ENCODE peak calls at places on chromosomes 6 and 20, in six cellular contexts. M, N, D, T, L and W are unnamed samples.

GRCh38 chr6:128156315-128157111 is 255.7 kb upstream of the THEMIS start:
- DNase-seq in M (no peak), N (no peak), D (no peak), T (no peak), L (no peak), W (no peak)

GRCh38 chr20:57079016-57080005 is 187.1 kb downstream of the BMP7 start:
- DNase-seq in M (no peak), N (no peak), D (no peak), T (no peak), L (no peak), W (no peak)

GRCh38 chr6:13406051-13406477 is 77.7 kb upstream of the TBC1D7 start:
- DNase-seq in M (no peak), N (no peak), D (no peak), T (no peak), L (no peak), W (no peak)

GRCh38 chr6:121093928-121094327 is 240.4 kb downstream of the TBC1D32 start:
- DNase-seq in M (no peak), N (no peak), D (no peak), T (no peak), L (no peak), W (no peak)

GRCh38 chr20:54875307-54875706 is 399.9 kb downstream of the DOK5 start:
- DNase-seq in M (no peak), N (no peak), D (no peak), T (no peak), L (no peak), W (no peak)

GRCh38 chr6:14804001-14804401 is 441.9 kb upstream of the JARID2 start:
- DNase-seq in M (no peak), N (no peak), D (no peak), T (no peak), L (no peak), W (no peak)

GRCh38 chr6:116450769-116451740 is 10.1 kb upstream of the CALHM6 start:
- DNase-seq in M (no peak), N (no peak), D (no peak), T (no peak), L (no peak), W (no peak)

GRCh38 chr6:26363882-26364825 is 844 bp upstream of the BTN3A2 start:
- DNase-seq in M (no peak), N (no peak), D (no peak), T (no peak), L (no peak), W (no peak)

GRCh38 chr6:16700202-16700997 is 60.9 kb downstream of the ATXN1 start:
- DNase-seq in M (no peak), N (no peak), D (no peak), T (no peak), L (no peak), W (no peak)

GRCh38 chr20:59164681-59165388 is 1.2 kb downstream of the ZNF831 start:
- DNase-seq in M (no peak), N (no peak), D (no peak), T (no peak), L (no peak), W (no peak)

GRCh38 chr6:152273002-152273401 is 364.2 kb downstream of the SYNE1 start:
- DNase-seq in M (peak; percentile 15), N (no peak), D (peak; percentile 62), T (no peak), L (no peak), W (no peak)

GRCh38 chr20:23049201-23049932 is at the start of gene THBD:
- DNase-seq in M (peak; percentile 67), N (peak; percentile 93), D (peak; percentile 88), T (no peak), L (no peak), W (no peak)

GRCh38 chr20:5504061-5504739 is 187.4 kb upstream of the PROKR2 start:
- DNase-seq in M (no peak), N (peak; percentile 88), D (peak; percentile 36), T (no peak), L (no peak), W (no peak)

GRCh38 chr6:169858935-169859351 is 107.5 kb downstream of the ERMARD start:
- DNase-seq in M (no peak), N (no peak), D (no peak), T (no peak), L (no peak), W (no peak)

GRCh38 chr6:37547564-37548061 is 47.9 kb upstream of the CCDC167 start:
- DNase-seq in M (peak; percentile 41), N (no peak), D (no peak), T (no peak), L (no peak), W (no peak)

GRCh38 chr6:158060447-158061360 is 79.0 kb downstream of the SYNJ2 start:
- DNase-seq in M (peak; percentile 89), N (peak; percentile 85), D (peak; percentile 88), T (no peak), L (no peak), W (peak; percentile 61)

GRCh38 chr6:153140299-153140698 is 9.2 kb upstream of the RGS17 start:
- DNase-seq in M (no peak), N (no peak), D (no peak), T (no peak), L (no peak), W (no peak)

GRCh38 chr6:16654703-16655102 is 106.6 kb downstream of the ATXN1 start:
- DNase-seq in M (no peak), N (no peak), D (no peak), T (no peak), L (no peak), W (no peak)

GRCh38 chr6:158538741-158539140 is 21.1 kb upstream of the TMEM181 start:
- DNase-seq in M (no peak), N (no peak), D (no peak), T (no peak), L (no peak), W (no peak)

GRCh38 chr6:2656460-2657064 is 94.2 kb downstream of the MYLK4 start:
- DNase-seq in M (no peak), N (no peak), D (no peak), T (no peak), L (no peak), W (no peak)

GRCh38 chr6:3805448-3806123 is 43.6 kb upstream of the FAM50B start:
- DNase-seq in M (no peak), N (no peak), D (no peak), T (no peak), L (no peak), W (no peak)

GRCh38 chr20:63900373-63900772 is 5.4 kb downstream of the DNAJC5 start:
- DNase-seq in M (no peak), N (no peak), D (no peak), T (no peak), L (no peak), W (no peak)

GRCh38 chr20:21087862-21088540 is 18.2 kb downstream of the LINC00237 start:
- DNase-seq in M (no peak), N (no peak), D (no peak), T (no peak), L (no peak), W (no peak)

GRCh38 chr6:71123051-71123450 is 165.6 kb upstream of the OGFRL1 start:
- DNase-seq in M (no peak), N (no peak), D (no peak), T (no peak), L (no peak), W (no peak)

GRCh38 chr6:157086632-157087031 is 236.7 kb downstream of the TMEM242 start:
- DNase-seq in M (no peak), N (no peak), D (no peak), T (no peak), L (no peak), W (no peak)

GRCh38 chr6:37576336-37576737 is 76.6 kb upstream of the CCDC167 start:
- DNase-seq in M (peak; percentile 56), N (no peak), D (no peak), T (peak; percentile 85), L (peak; percentile 78), W (no peak)

GRCh38 chr20:35318502-35319157 is 26.4 kb upstream of the FAM83C start:
- DNase-seq in M (peak; percentile 89), N (no peak), D (peak; percentile 80), T (peak; percentile 89), L (peak; percentile 99), W (no peak)

DNA sequence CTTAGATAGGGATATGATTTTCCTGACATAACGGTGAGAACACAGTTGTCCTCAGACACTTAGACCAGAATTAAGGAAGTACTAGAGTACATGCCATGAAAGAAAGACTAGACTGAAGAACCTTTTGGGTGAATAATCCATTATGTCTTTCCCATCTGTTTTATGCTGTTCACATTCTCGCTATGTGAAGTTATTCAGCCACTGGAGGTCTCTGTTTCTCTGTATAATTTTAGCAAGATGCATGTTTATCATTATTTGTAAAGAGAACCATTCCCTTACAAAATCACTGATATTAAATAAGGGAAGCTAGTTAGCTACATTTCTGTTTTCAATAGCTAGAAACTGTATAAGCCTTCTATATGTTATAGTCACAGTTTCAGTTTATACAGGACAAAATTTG is 391.9 kb downstream of the CD109 start:
- DNase-seq in M (no peak), N (no peak), D (no peak), T (peak; percentile 6), L (no peak), W (no peak)
- TF ChIP-seq CTCF in M (no peak), N (no peak), D (no peak), T (no peak), L (peak; percentile 15), W (no peak)

GRCh38 chr6:141443032-141443431 is 689.7 kb upstream of the GJE1 start:
- DNase-seq in M (no peak), N (no peak), D (no peak), T (no peak), L (no peak), W (no peak)
- H3K4me3 ChIP-seq in M (no peak overlapping the region), N (no peak overlapping the region), D (no peak overlapping the region), T (no peak overlapping the region), L (no peak overlapping the region), W (no peak overlapping the region)

DNA sequence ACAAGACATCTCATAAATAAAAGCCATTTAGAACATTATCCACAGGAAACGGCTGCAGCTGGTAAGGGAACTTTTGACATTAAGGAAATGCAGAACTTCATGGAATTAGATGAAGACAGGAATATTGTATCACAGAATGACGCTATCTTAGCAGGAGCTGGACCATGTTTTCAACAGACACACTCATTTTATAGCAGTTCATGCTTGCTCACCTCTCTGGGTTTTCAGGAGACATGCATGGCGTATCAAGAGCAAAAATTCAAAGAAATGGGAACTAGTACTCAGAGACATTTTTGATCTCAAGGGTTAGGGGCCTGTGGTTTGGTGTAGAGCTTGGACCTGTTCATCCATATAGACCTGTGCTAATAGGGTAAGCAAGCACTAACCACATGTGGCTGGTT is 125.0 kb downstream of the FYN start:
- DNase-seq in M (no peak), N (no peak), D (no peak), T (no peak), L (no peak), W (no peak)
- H3K4me1 ChIP-seq in M (no peaks in the 10 kb centered on the region), N (peaks cover 27% of the 10 kb centered on the region), D (peaks cover 54% of the 10 kb centered on the region), T (no peaks in the 10 kb centered on the region), L (no peaks in the 10 kb centered on the region), W (no peaks in the 10 kb centered on the region)

GRCh38 chr6:12148317-12148801 is 136.2 kb downstream of the HIVEP1 start:
- DNase-seq in M (peak; percentile 22), N (no peak), D (no peak), T (no peak), L (no peak), W (no peak)

GRCh38 chr6:12149944-12150510 is 137.9 kb downstream of the HIVEP1 start:
- DNase-seq in M (no peak), N (no peak), D (no peak), T (no peak), L (no peak), W (no peak)

GRCh38 chr6:12148841-12149240 is 136.7 kb downstream of the HIVEP1 start:
- DNase-seq in M (no peak), N (no peak), D (no peak), T (no peak), L (no peak), W (no peak)

GRCh38 chr6:12150812-12151432 is 138.8 kb downstream of the HIVEP1 start:
- DNase-seq in M (peak; percentile 47), N (no peak), D (no peak), T (peak; percentile 19), L (no peak), W (peak; percentile 71)

GRCh38 chr6:12147557-12148316 is 135.6 kb downstream of the HIVEP1 start:
- DNase-seq in M (no peak), N (no peak), D (no peak), T (no peak), L (no peak), W (no peak)
- TF ChIP-seq CTCF in M (peak; percentile 44), N (no peak), D (no peak), T (peak; percentile 9), L (peak; percentile 37), W (no peak)